ENCODE peak calls at places on chromosomes 13 and 19, in seven cellular contexts. One of them, this sample, is unnamed.

GRCh38 chr13:80469841-80470378 is 129.0 kb upstream of the SPRY2 start:
- DNase-seq in NAMALWA: no peak
- DNase-seq in HT1080: peak
- DNase-seq in epithelial cell of esophagus: peak
- DNase-seq in progenitor cell of endocrine pancreas: no peak
- DNase-seq in activated CD8-positive, alpha-beta memory T cell treated with anti-CD3 and anti-CD28 coated beads, Interleukin-2, amount 50 U/mL, for 4 hours: no peak
- DNase-seq in A549: peak
- DNase-seq in this sample: peak

GRCh38 chr19:1026189-1027019 is at the start of gene CNN2:
- DNase-seq in NAMALWA: peak
- DNase-seq in HT1080: peak
- DNase-seq in epithelial cell of esophagus: peak
- DNase-seq in progenitor cell of endocrine pancreas: peak
- DNase-seq in activated CD8-positive, alpha-beta memory T cell treated with anti-CD3 and anti-CD28 coated beads, Interleukin-2, amount 50 U/mL, for 4 hours: peak
- DNase-seq in A549: peak
- DNase-seq in this sample: peak

GRCh38 chr19:50906217-50906616 is 5.0 kb downstream of the KLK4 start:
- DNase-seq in NAMALWA: peak
- DNase-seq in HT1080: no peak
- DNase-seq in epithelial cell of esophagus: no peak
- DNase-seq in progenitor cell of endocrine pancreas: peak
- DNase-seq in activated CD8-positive, alpha-beta memory T cell treated with anti-CD3 and anti-CD28 coated beads, Interleukin-2, amount 50 U/mL, for 4 hours: peak
- DNase-seq in A549: peak
- DNase-seq in this sample: no peak

GRCh38 chr13:24618219-24618955 is 61.8 kb upstream of the ATP12A start:
- DNase-seq in NAMALWA: peak
- DNase-seq in HT1080: peak
- DNase-seq in epithelial cell of esophagus: no peak
- DNase-seq in progenitor cell of endocrine pancreas: no peak
- DNase-seq in activated CD8-positive, alpha-beta memory T cell treated with anti-CD3 and anti-CD28 coated beads, Interleukin-2, amount 50 U/mL, for 4 hours: peak
- DNase-seq in A549: no peak
- DNase-seq in this sample: peak

GRCh38 chr13:51770681-51771417 is 33.1 kb downstream of the DHRS12 start:
- DNase-seq in NAMALWA: no peak
- DNase-seq in HT1080: no peak
- DNase-seq in epithelial cell of esophagus: no peak
- DNase-seq in progenitor cell of endocrine pancreas: no peak
- DNase-seq in activated CD8-positive, alpha-beta memory T cell treated with anti-CD3 and anti-CD28 coated beads, Interleukin-2, amount 50 U/mL, for 4 hours: no peak
- DNase-seq in A549: no peak
- DNase-seq in this sample: no peak

GRCh38 chr19:590396-590745 is 690 bp downstream of the HCN2 start:
- DNase-seq in NAMALWA: no peak
- DNase-seq in HT1080: no peak
- DNase-seq in epithelial cell of esophagus: peak
- DNase-seq in progenitor cell of endocrine pancreas: no peak
- DNase-seq in activated CD8-positive, alpha-beta memory T cell treated with anti-CD3 and anti-CD28 coated beads, Interleukin-2, amount 50 U/mL, for 4 hours: no peak
- DNase-seq in A549: no peak
- DNase-seq in this sample: no peak

GRCh38 chr13:29362849-29363604 is 232.5 kb downstream of the SLC7A1 start:
- DNase-seq in NAMALWA: peak
- DNase-seq in HT1080: peak
- DNase-seq in epithelial cell of esophagus: peak
- DNase-seq in progenitor cell of endocrine pancreas: peak
- DNase-seq in activated CD8-positive, alpha-beta memory T cell treated with anti-CD3 and anti-CD28 coated beads, Interleukin-2, amount 50 U/mL, for 4 hours: peak
- DNase-seq in A549: peak
- DNase-seq in this sample: peak

GRCh38 chr19:18772620-18773587 is 18.2 kb downstream of the COMP start:
- DNase-seq in NAMALWA: no peak
- DNase-seq in HT1080: no peak
- DNase-seq in epithelial cell of esophagus: peak
- DNase-seq in progenitor cell of endocrine pancreas: no peak
- DNase-seq in activated CD8-positive, alpha-beta memory T cell treated with anti-CD3 and anti-CD28 coated beads, Interleukin-2, amount 50 U/mL, for 4 hours: no peak
- DNase-seq in A549: no peak
- DNase-seq in this sample: no peak

GRCh38 chr19:29121684-29122083 is 91.3 kb downstream of the UQCRFS1 start:
- DNase-seq in NAMALWA: peak
- DNase-seq in HT1080: peak
- DNase-seq in epithelial cell of esophagus: no peak
- DNase-seq in progenitor cell of endocrine pancreas: no peak
- DNase-seq in activated CD8-positive, alpha-beta memory T cell treated with anti-CD3 and anti-CD28 coated beads, Interleukin-2, amount 50 U/mL, for 4 hours: no peak
- DNase-seq in A549: peak
- DNase-seq in this sample: no peak

GRCh38 chr19:2573916-2574315 is 98.0 kb downstream of the GADD45B start:
- DNase-seq in NAMALWA: no peak
- DNase-seq in HT1080: no peak
- DNase-seq in epithelial cell of esophagus: no peak
- DNase-seq in progenitor cell of endocrine pancreas: no peak
- DNase-seq in activated CD8-positive, alpha-beta memory T cell treated with anti-CD3 and anti-CD28 coated beads, Interleukin-2, amount 50 U/mL, for 4 hours: no peak
- DNase-seq in A549: no peak
- DNase-seq in this sample: no peak

GRCh38 chr19:52270266-52270885 is 989 bp downstream of the ZNF766 start:
- DNase-seq in NAMALWA: peak
- DNase-seq in HT1080: peak
- DNase-seq in epithelial cell of esophagus: peak
- DNase-seq in progenitor cell of endocrine pancreas: no peak
- DNase-seq in activated CD8-positive, alpha-beta memory T cell treated with anti-CD3 and anti-CD28 coated beads, Interleukin-2, amount 50 U/mL, for 4 hours: no peak
- DNase-seq in A549: peak
- DNase-seq in this sample: no peak

GRCh38 chr19:39684283-39684682 is 20.0 kb upstream of the LGALS14 start:
- DNase-seq in NAMALWA: no peak
- DNase-seq in HT1080: no peak
- DNase-seq in epithelial cell of esophagus: no peak
- DNase-seq in progenitor cell of endocrine pancreas: no peak
- DNase-seq in activated CD8-positive, alpha-beta memory T cell treated with anti-CD3 and anti-CD28 coated beads, Interleukin-2, amount 50 U/mL, for 4 hours: no peak
- DNase-seq in A549: no peak
- DNase-seq in this sample: no peak

GRCh38 chr19:42284641-42285341 is 15.7 kb downstream of the CIC start:
- DNase-seq in NAMALWA: peak
- DNase-seq in HT1080: no peak
- DNase-seq in epithelial cell of esophagus: no peak
- DNase-seq in progenitor cell of endocrine pancreas: no peak
- DNase-seq in activated CD8-positive, alpha-beta memory T cell treated with anti-CD3 and anti-CD28 coated beads, Interleukin-2, amount 50 U/mL, for 4 hours: peak
- DNase-seq in A549: no peak
- DNase-seq in this sample: peak